ENCODE peak calls at places on chromosomes 4 and X, in eight cellular contexts. T is neural progenitor cell; X is CD8-positive, alpha-beta T cell; W is CD8-positive, alpha-beta memory T cell; G is tibial artery; P is caudate nucleus; M is HCT116; A is brain microvascular endothelial cell. S is an unnamed sample.

GRCh38 chrX:19627081-19627480 is 111.8 kb upstream of the MAP3K15 start:
- DNase-seq in T (no peak), X (no peak), W (no peak), G (peak), P (peak), M (no peak), A (no peak), S (no peak)

GRCh38 chr4:84319124-84319523 is 180.0 kb downstream of the NKX6-1 start:
- DNase-seq in T (no peak), X (no peak), W (no peak), G (no peak), P (no peak), M (no peak), A (peak), S (no peak)

GRCh38 chr4:65370709-65371108 is 299.6 kb downstream of the EPHA5 start:
- DNase-seq in T (no peak), X (no peak), W (no peak), G (no peak), P (no peak), M (no peak), A (no peak), S (peak)

GRCh38 chr4:146742416-146742815 is 103.7 kb downstream of the POU4F2 start:
- DNase-seq in T (no peak), X (no peak), W (no peak), G (no peak), P (no peak), M (no peak), A (no peak), S (peak)

GRCh38 chr4:82721819-82722423 is 76.7 kb downstream of the SCD5 start:
- DNase-seq in T (peak), X (no peak), W (no peak), G (no peak), P (no peak), M (peak), A (no peak), S (no peak)

GRCh38 chr4:80781436-80781835 is 249.1 kb upstream of the BMP3 start:
- DNase-seq in T (no peak), X (no peak), W (no peak), G (no peak), P (no peak), M (no peak), A (no peak), S (no peak)

GRCh38 chrX:104351173-104351769 is 96.5 kb upstream of the ESX1 start:
- DNase-seq in T (no peak), X (no peak), W (no peak), G (no peak), P (peak), M (peak), A (peak), S (peak)

GRCh38 chrX:129957241-129958099 is 25.0 kb upstream of the BCORL1 start:
- DNase-seq in T (peak), X (no peak), W (no peak), G (peak), P (no peak), M (peak), A (no peak), S (no peak)

GRCh38 chrX:17405225-17405969 is 30.4 kb downstream of the NHS start:
- DNase-seq in T (no peak), X (no peak), W (no peak), G (no peak), P (no peak), M (peak), A (peak), S (peak)

GRCh38 chr4:16067515-16067914 is 16.3 kb downstream of the PROM1 start:
- DNase-seq in T (no peak), X (no peak), W (no peak), G (no peak), P (peak), M (peak), A (no peak), S (no peak)

GRCh38 chr4:137700751-137701150 is 168.5 kb upstream of the PCDH18 start:
- DNase-seq in T (no peak), X (no peak), W (no peak), G (peak), P (peak), M (no peak), A (no peak), S (no peak)

GRCh38 chr4:137707626-137708025 is 175.3 kb upstream of the PCDH18 start:
- DNase-seq in T (no peak), X (no peak), W (no peak), G (no peak), P (no peak), M (no peak), A (peak), S (no peak)

GRCh38 chr4:137707221-137707620 is 174.9 kb upstream of the PCDH18 start:
- DNase-seq in T (no peak), X (no peak), W (no peak), G (no peak), P (no peak), M (no peak), A (no peak), S (no peak)

GRCh38 chr4:137703225-137703624 is 170.9 kb upstream of the PCDH18 start:
- DNase-seq in T (no peak), X (no peak), W (no peak), G (no peak), P (no peak), M (no peak), A (no peak), S (no peak)

DNA sequence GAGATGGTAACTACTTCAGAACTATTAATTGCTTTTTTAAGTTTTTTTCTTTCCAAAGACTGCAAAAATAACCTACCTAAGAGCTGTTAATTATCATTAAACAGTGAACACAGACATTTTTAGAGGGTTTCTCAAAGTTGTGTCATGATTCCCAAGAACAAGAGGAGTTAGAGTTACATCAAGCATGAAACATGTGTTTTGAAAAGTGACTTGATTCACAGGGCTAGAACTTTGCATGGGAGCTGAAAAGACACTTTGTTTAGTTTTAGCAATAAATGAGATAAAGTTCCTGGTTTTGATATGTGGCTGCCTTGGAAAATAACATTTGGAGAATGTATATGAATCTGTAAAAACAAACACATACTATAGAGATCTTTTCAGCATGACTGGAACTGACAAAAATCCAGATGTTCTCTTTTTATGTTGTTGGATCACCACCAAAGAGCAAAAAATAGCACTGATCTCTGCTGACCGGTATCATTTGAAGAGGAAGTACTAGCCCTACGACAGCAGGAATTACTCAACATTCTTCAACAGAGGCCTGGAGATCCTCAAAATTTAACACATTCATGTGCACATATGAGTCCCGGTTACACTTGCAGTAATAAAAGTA is 173.0 kb upstream of the PCDH18 start:
- DNase-seq in T (no peak), X (no peak), W (no peak), G (no peak), P (no peak), M (no peak), A (peak), S (no peak)
- H3K27ac ChIP-seq in T (no peak), X (no peak), W (no peak), G (peak), P (no peak), M (no peak), A (peak), S (no peak)

GRCh38 chrX:38870386-38870895 is 69.2 kb downstream of the MID1IP1 start:
- DNase-seq in T (no peak), X (no peak), W (no peak), G (no peak), P (no peak), M (no peak), A (no peak), S (peak)
- H3K27ac ChIP-seq in T (no peak), X (no peak), W (no peak), G (no peak), P (no peak), M (no peak), A (no peak), S (peak)

DNA sequence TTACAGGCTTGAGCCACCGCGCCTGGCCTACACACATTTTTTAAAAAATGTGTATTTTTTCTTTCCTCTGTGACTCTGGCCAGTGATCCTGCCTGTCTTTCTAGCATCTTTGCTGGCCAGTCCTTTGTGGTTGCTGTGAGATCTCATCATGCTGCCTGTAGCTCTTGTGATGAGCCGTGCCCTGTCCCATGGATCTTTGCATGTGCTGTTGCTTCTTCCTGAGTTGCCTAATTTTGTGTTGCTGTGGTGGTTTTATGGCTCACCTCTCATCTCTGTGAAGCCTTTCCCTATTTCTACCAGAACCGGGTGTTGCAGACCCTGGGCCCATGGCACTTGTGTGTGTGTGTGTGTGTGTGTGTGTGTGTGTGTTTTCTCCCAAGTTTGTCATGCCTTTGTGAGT is 8.3 kb downstream of the NSD2 start:
- DNase-seq in T (no peak), X (no peak), W (no peak), G (no peak), P (no peak), M (no peak), A (no peak), S (no peak)
- H3K27ac ChIP-seq in T (no peak), X (no peak), W (no peak), G (no peak), P (no peak), M (no peak), A (no peak), S (no peak)

DNA sequence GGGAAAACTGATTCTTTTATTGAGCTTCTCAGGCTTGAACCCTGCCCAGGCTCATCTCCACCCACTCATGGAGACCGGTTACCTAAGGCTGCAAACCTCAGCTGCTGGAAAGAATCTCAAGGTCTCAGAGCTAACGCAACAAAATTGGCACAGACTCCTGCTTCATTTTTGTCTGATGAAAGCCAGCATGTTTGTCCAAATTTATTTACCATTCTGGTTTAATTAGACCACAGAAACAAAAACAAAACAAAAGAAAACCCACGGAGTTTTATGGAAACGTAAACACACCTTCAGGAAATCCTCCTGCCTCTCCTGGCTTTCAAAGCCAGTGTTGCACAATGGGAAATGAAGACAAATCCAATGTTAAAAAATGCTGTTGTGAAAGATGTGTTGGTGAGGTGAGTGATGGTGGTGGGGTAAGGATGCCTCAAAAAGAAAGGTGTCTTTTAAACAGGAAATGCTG is 56.4 kb upstream of the PDLIM3 start:
- DNase-seq in T (no peak), X (no peak), W (no peak), G (no peak), P (no peak), M (no peak), A (no peak), S (peak)
- H3K27ac ChIP-seq in T (no peak), X (no peak), W (no peak), G (peak), P (no peak), M (no peak), A (no peak), S (peak)

GRCh38 chr4:78019494-78019893 is 37.6 kb upstream of the FRAS1 start:
- DNase-seq in T (no peak), X (no peak), W (no peak), G (no peak), P (no peak), M (no peak), A (no peak), S (no peak)
- H3K27ac ChIP-seq in T (no peak), X (no peak), W (no peak), G (no peak), P (no peak), M (no peak), A (no peak), S (no peak)

GRCh38 chr4:137997496-137997895 is 244.7 kb downstream of the SLC7A11 start:
- DNase-seq in T (peak), X (no peak), W (no peak), G (no peak), P (no peak), M (no peak), A (no peak), S (no peak)
- H3K27ac ChIP-seq in T (no peak), X (no peak), W (no peak), G (no peak), P (no peak), M (no peak), A (no peak), S (peak)

DNA sequence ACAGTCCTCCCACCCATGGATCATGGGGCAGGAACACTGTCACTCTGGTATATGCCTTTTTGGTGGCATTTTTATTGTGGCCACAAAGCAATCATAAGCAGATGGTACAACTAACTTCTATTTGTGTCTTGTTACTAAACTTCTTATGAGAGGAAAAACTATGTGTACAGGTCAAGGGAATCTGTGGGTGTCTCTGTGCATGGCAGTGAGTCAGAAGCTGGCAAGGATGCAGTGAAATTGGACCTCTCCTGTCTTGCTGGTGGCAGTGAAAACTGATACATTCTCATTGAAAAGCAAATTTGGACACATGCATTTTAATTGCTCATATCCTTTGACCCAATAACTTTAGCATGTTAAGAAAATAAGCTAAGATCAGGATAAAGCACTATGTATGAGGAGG is 245.1 kb upstream of the GPC4 start:
- DNase-seq in T (no peak), X (no peak), W (no peak), G (no peak), P (no peak), M (no peak), A (no peak), S (no peak)
- H3K27ac ChIP-seq in T (no peak), X (no peak), W (no peak), G (no peak), P (no peak), M (no peak), A (no peak), S (no peak)

DNA sequence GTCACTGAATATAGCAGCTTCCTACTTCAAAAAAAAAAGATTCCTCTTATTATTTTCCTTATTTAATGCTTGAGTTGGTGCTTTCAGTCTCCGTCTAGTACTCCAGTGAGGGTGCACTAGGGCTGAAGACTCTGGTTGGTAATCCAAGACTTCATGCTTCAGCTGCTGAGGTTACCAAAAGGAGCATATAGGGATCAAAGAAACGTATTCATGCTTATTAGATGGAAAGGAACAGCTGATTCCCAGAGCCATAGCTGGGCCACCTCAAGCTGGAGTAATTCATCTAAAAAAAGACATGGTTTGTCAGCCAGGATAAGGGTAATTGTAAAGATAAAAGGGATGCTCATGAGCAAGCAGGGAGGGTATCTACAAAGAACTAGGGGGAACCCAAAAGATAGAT is 131.7 kb upstream of the FAM47B start:
- DNase-seq in T (no peak), X (no peak), W (no peak), G (no peak), P (no peak), M (no peak), A (no peak), S (no peak)
- H3K27ac ChIP-seq in T (no peak), X (no peak), W (no peak), G (no peak), P (no peak), M (no peak), A (no peak), S (no peak)

GRCh38 chrX:23765868-23766267 is 17.1 kb upstream of the SAT1 start:
- DNase-seq in T (no peak), X (no peak), W (no peak), G (no peak), P (no peak), M (no peak), A (no peak), S (no peak)
- H3K27ac ChIP-seq in T (no peak), X (no peak), W (no peak), G (no peak), P (no peak), M (no peak), A (no peak), S (no peak)

S was measured in epithelial cell of prostate.